ENCODE peak calls at places on chromosome 18, in six cellular contexts. V, T, X, Y, Z and R are unnamed samples.

GRCh38 chr18:5286525-5286924 is 9.0 kb downstream of the ZBTB14 start:
- DNase-seq in Z (no peak), T (no peak), X (no peak), V (no peak), Y (no peak), R (no peak)

GRCh38 chr18:35438480-35439234 is 59.1 kb downstream of the INO80C start:
- DNase-seq in T (no peak), Z (no peak), Y (no peak), V (no peak), X (no peak), R (no peak)

GRCh38 chr18:75211002-75211621 is 515 bp downstream of the TSHZ1 start:
- DNase-seq in Y (no peak), Z (peak; percentile 68), V (peak; percentile 29), X (no peak), T (peak; percentile 23), R (no peak)

GRCh38 chr18:2846638-2847340 is at the start of gene EMILIN2:
- DNase-seq in T (peak; percentile 78), X (peak; percentile 14), Z (no peak), Y (no peak), V (peak; percentile 67), R (peak; percentile 56)

GRCh38 chr18:11859282-11859797 is 8.1 kb downstream of the CHMP1B start:
- DNase-seq in V (no peak), X (no peak), T (no peak), Y (no peak), Z (no peak), R (no peak)

GRCh38 chr18:13235326-13235937 is 16.9 kb downstream of the LDLRAD4 start:
- DNase-seq in Z (no peak), X (no peak), Y (no peak), T (no peak), V (no peak), R (no peak)

GRCh38 chr18:11121426-11121825 is 27.9 kb downstream of the PIEZO2 start:
- DNase-seq in V (no peak), Y (no peak), X (no peak), T (no peak), Z (no peak), R (no peak)

GRCh38 chr18:13371689-13372404 is 153.3 kb downstream of the LDLRAD4 start:
- DNase-seq in V (no peak), Z (no peak), T (no peak), Y (no peak), X (no peak), R (no peak)

GRCh38 chr18:39500320-39500719 is 1934.7 kb upstream of the CELF4 start:
- DNase-seq in Y (no peak), X (no peak), Z (no peak), V (no peak), T (no peak), R (no peak)

GRCh38 chr18:29540548-29540947 is 1363.6 kb upstream of the CDH2 start:
- DNase-seq in V (no peak), Y (no peak), X (no peak), Z (no peak), T (no peak), R (no peak)

GRCh38 chr18:31553800-31554199 is 37.9 kb upstream of the TTR start:
- DNase-seq in Y (no peak), V (no peak), T (no peak), Z (no peak), X (no peak), R (no peak)

GRCh38 chr18:48166971-48167370 is 236.5 kb upstream of the SMAD2 start:
- DNase-seq in V (no peak), Y (no peak), X (no peak), Z (no peak), T (peak; percentile 30), R (no peak)

GRCh38 chr18:8617907-8618306 is 8.7 kb downstream of the RAB12 start:
- DNase-seq in T (no peak), Z (no peak), Y (no peak), V (no peak), X (no peak), R (no peak)

GRCh38 chr18:77016133-77016839 is 116.3 kb downstream of the MBP start:
- DNase-seq in Z (no peak), T (no peak), V (no peak), X (no peak), Y (no peak), R (no peak)

GRCh38 chr18:46676162-46676830 is 19.3 kb upstream of the LOXHD1 start:
- DNase-seq in Y (no peak), Z (no peak), X (no peak), T (no peak), V (no peak), R (no peak)

GRCh38 chr18:54607213-54607934 is 16.3 kb downstream of the DYNAP start:
- DNase-seq in Z (peak; percentile 11), Y (no peak), X (peak; percentile 13), T (no peak), V (no peak), R (no peak)

GRCh38 chr18:60978338-60978737 is 354.9 kb upstream of the CDH20 start:
- DNase-seq in X (peak; percentile 71), Y (no peak), V (no peak), T (no peak), Z (no peak), R (no peak)

GRCh38 chr18:54671291-54671881 is 80.3 kb downstream of the DYNAP start:
- DNase-seq in Y (peak; percentile 10), Z (peak; percentile 42), T (no peak), X (peak; percentile 30), V (no peak), R (no peak)

GRCh38 chr18:80202264-80202998 is 44.9 kb downstream of the PARD6G start:
- DNase-seq in V (peak; percentile 75), Z (no peak), X (no peak), Y (no peak), T (no peak), R (peak; percentile 54)

GRCh38 chr18:43279015-43279758 is 1.9 kb upstream of the SYT4 start:
- DNase-seq in Z (peak; percentile 91), X (no peak), Y (no peak), V (no peak), T (no peak), R (no peak)

GRCh38 chr18:48004577-48004976 is 74.1 kb upstream of the SMAD2 start:
- DNase-seq in V (no peak), X (no peak), T (no peak), Z (peak; percentile 10), Y (no peak), R (no peak)